ENCODE peak calls at places on chromosomes 5 and 9, in six cellular contexts. O is fibroblast of mammary gland, C is tibial nerve, D is suprapubic skin, B is heart left ventricle, J is OCI-LY7. N is an unnamed sample.

GRCh38 chr5:98489021-98489420 is 284.4 kb upstream of the RGMB start:
- DNase-seq in B (no peak), O (peak), J (no peak), C (no peak), D (no peak), N (no peak)

GRCh38 chr9:37329576-37329975 is 92.9 kb upstream of the GRHPR start:
- DNase-seq in B (no peak), O (peak), D (no peak), C (no peak), J (peak), N (no peak)

GRCh38 chr5:17429353-17429752 is 68.7 kb upstream of the TAF11L2 start:
- DNase-seq in O (no peak), B (no peak), C (no peak), J (no peak), D (no peak), N (no peak)

GRCh38 chr5:151434570-151435237 is 12.7 kb upstream of the SLC36A1 start:
- DNase-seq in J (no peak), D (no peak), B (no peak), O (no peak), C (no peak), N (no peak)

GRCh38 chr9:116471093-116471906 is 215.8 kb upstream of the TRIM32 start:
- DNase-seq in B (peak), J (no peak), D (no peak), O (no peak), C (peak), N (peak)

GRCh38 chr5:113295111-113295539 is 139.7 kb downstream of the TSSK1B start:
- DNase-seq in D (no peak), J (no peak), B (no peak), O (no peak), C (no peak), N (no peak)

GRCh38 chr5:855771-856530 is 5.2 kb upstream of the ZDHHC11 start:
- DNase-seq in B (no peak), O (no peak), C (no peak), D (no peak), J (no peak), N (no peak)

GRCh38 chr5:151924564-151925395 is at the start of gene GLRA1:
- DNase-seq in D (no peak), C (peak), O (peak), B (peak), J (peak), N (peak)

GRCh38 chr5:181218795-181219124 is 4.3 kb upstream of the TRIM41 start:
- DNase-seq in J (no peak), B (no peak), D (no peak), C (no peak), O (no peak), N (no peak)

GRCh38 chr5:73143716-73144115 is 23.3 kb downstream of the TMEM171 start:
- DNase-seq in B (no peak), C (no peak), D (no peak), O (no peak), J (no peak), N (no peak)

GRCh38 chr9:137457406-137458193 is 1.5 kb downstream of the NSMF start:
- DNase-seq in C (no peak), B (no peak), O (no peak), J (no peak), D (no peak), N (peak)

GRCh38 chr5:74127377-74128338 is 501.7 kb downstream of the ARHGEF28 start:
- DNase-seq in O (no peak), C (no peak), D (no peak), J (no peak), B (peak), N (no peak)

GRCh38 chr9:115850548-115851304 is 302.9 kb upstream of the PAPPA start:
- DNase-seq in J (no peak), C (no peak), B (no peak), O (peak), D (no peak), N (no peak)

GRCh38 chr5:173245319-173246134 is 10.5 kb upstream of the NKX2-5 start:
- DNase-seq in D (peak), J (no peak), O (no peak), C (no peak), B (peak), N (no peak)

GRCh38 chr5:170875811-170876210 is 14.0 kb downstream of the RANBP17 start:
- DNase-seq in O (no peak), J (no peak), C (no peak), B (no peak), D (no peak), N (no peak)

GRCh38 chr5:163401271-163401670 is 36.1 kb upstream of the CCNG1 start:
- DNase-seq in D (no peak), J (no peak), O (no peak), B (no peak), C (no peak), N (no peak)

GRCh38 chr9:105187781-105188180 is 56.7 kb upstream of the SLC44A1 start:
- DNase-seq in C (no peak), J (no peak), B (no peak), O (peak), D (no peak), N (no peak)

GRCh38 chr9:65404232-65405006 is 119.4 kb upstream of the FOXD4L5 start:
- DNase-seq in O (no peak), J (no peak), C (no peak), B (no peak), D (no peak), N (no peak)

GRCh38 chr5:34914671-34915138 is 599 bp downstream of the RAD1 start:
- DNase-seq in D (peak), B (no peak), C (no peak), J (peak), O (peak), N (no peak)

GRCh38 chr5:113000466-113000865 is 23.9 kb downstream of the DCP2 start:
- DNase-seq in J (no peak), B (no peak), C (no peak), O (peak), D (no peak), N (no peak)

GRCh38 chr5:141680751-141681201 is 1.3 kb downstream of the ARAP3 start:
- DNase-seq in C (no peak), J (no peak), D (no peak), O (no peak), B (peak), N (no peak)

GRCh38 chr9:137444106-137444790 is 3.1 kb upstream of the ENTPD8 start:
- DNase-seq in D (no peak), B (no peak), O (no peak), C (no peak), J (no peak), N (no peak)

GRCh38 chr5:34919077-34919476 is 3.6 kb downstream of the BRIX1 start:
- DNase-seq in O (no peak), J (no peak), C (no peak), D (no peak), B (no peak), N (no peak)

GRCh38 chr5:142181547-142182191 is 73.1 kb downstream of the NDFIP1 start:
- DNase-seq in J (peak), O (no peak), B (no peak), D (no peak), C (no peak), N (no peak)

GRCh38 chr5:170353011-170353890 is 35.9 kb downstream of the KCNMB1 start:
- DNase-seq in D (no peak), B (peak), C (no peak), O (no peak), J (no peak), N (no peak)

GRCh38 chr9:134492281-134492691 is 149.3 kb upstream of the COL5A1 start:
- DNase-seq in D (peak), J (no peak), O (peak), B (peak), C (peak), N (no peak)

GRCh38 chr9:91345978-91346377 is 15.7 kb downstream of the AUH start:
- DNase-seq in B (no peak), C (no peak), J (no peak), D (no peak), O (no peak), N (no peak)

GRCh38 chr5:3542158-3542557 is 53.5 kb upstream of the IRX1 start:
- DNase-seq in B (no peak), C (no peak), D (no peak), O (no peak), J (no peak), N (no peak)

GRCh38 chr9:122325124-122325523 is 45.7 kb upstream of the PTGS1 start:
- DNase-seq in O (no peak), B (no peak), J (no peak), C (no peak), D (no peak), N (no peak)

GRCh38 chr5:41843456-41844112 is 26.6 kb downstream of the OXCT1 start:
- DNase-seq in O (peak), C (no peak), B (no peak), J (peak), D (no peak), N (no peak)

GRCh38 chr5:72355706-72356299 is 35.6 kb downstream of the PTCD2 start:
- DNase-seq in B (no peak), C (no peak), D (no peak), O (peak), J (no peak), N (no peak)

GRCh38 chr5:90747693-90748092 is 189.1 kb downstream of the ADGRV1 start:
- DNase-seq in B (no peak), O (no peak), J (no peak), C (no peak), D (no peak), N (no peak)

GRCh38 chr5:154989641-154990040 is 23.9 kb upstream of the KIF4B start:
- DNase-seq in J (no peak), D (no peak), B (no peak), O (no peak), C (no peak), N (no peak)

GRCh38 chr9:130192600-130192999 is 20.4 kb downstream of the NCS1 start:
- DNase-seq in C (no peak), D (no peak), O (no peak), B (no peak), J (no peak), N (no peak)

GRCh38 chr9:77543131-77543822 is 104.8 kb downstream of the GNA14 start:
- DNase-seq in J (no peak), C (no peak), O (no peak), D (no peak), B (no peak), N (no peak)

GRCh38 chr9:112166176-112167140 is 8.6 kb downstream of the SUSD1 start:
- DNase-seq in O (peak), J (no peak), D (no peak), B (no peak), C (peak), N (no peak)

GRCh38 chr9:136567651-136568287 is 21.9 kb upstream of the NOTCH1 start:
- DNase-seq in J (no peak), B (peak), O (peak), C (peak), D (no peak), N (no peak)

GRCh38 chr5:154405078-154405792 is 40.6 kb upstream of the SAP30L start:
- DNase-seq in O (peak), B (peak), J (peak), D (peak), C (peak), N (peak)

GRCh38 chr5:132182366-132183040 is 45.1 kb downstream of the P4HA2 start:
- DNase-seq in D (no peak), C (no peak), O (no peak), J (no peak), B (no peak), N (no peak)

GRCh38 chr5:132177691-132178149 is 49.9 kb downstream of the P4HA2 start:
- DNase-seq in O (no peak), C (no peak), D (no peak), J (no peak), B (no peak), N (no peak)

GRCh38 chr5:132181011-132181629 is 46.5 kb downstream of the P4HA2 start:
- DNase-seq in J (no peak), D (no peak), O (no peak), B (no peak), C (no peak), N (no peak)

GRCh38 chr5:132179410-132179809 is 48.2 kb downstream of the P4HA2 start:
- DNase-seq in O (no peak), C (no peak), B (no peak), J (no peak), D (no peak), N (no peak)

DNA sequence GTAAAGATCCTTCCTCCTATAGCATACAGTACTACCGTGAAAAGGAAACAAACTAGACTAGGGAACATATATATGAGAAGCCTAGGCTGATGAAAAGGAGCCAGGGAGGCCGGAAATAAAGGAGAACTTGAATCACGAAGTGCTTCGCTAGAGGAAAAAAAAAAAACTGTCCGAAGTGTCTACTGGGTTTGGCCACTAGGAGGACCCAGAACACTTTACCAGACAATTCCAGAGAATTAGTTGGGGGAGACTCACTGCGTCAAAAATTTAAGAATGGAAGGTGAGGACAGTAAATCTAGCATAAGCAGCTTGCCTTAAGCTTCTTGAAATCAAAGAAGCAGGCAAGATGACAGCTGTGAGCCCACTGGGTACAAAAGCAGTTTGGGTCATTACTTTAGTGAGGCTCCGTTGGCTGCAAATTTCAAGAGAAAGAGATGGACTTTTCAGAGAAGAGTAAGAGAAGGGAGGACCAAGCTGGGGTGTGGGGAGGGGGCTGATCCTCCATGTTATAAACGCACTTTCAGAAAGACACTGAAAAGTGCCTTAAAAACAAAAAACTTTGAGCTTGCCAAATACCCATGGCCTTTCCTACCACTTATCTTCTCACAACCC is 47.4 kb downstream of the P4HA2 start:
- DNase-seq in B (no peak), D (no peak), C (no peak), J (peak), O (peak), N (no peak)
- TF ChIP-seq CTCF in B (peak), D (peak), C (peak), J (peak), O (peak), N (peak)

GRCh38 chr9:35510745-35511428 is 21.0 kb downstream of the RUSC2 start:
- DNase-seq in O (peak), J (no peak), D (no peak), B (peak), C (peak), N (no peak)
- TF ChIP-seq CTCF in O (peak), J (no peak), D (no peak), B (no peak), C (peak), N (no peak)

DNA sequence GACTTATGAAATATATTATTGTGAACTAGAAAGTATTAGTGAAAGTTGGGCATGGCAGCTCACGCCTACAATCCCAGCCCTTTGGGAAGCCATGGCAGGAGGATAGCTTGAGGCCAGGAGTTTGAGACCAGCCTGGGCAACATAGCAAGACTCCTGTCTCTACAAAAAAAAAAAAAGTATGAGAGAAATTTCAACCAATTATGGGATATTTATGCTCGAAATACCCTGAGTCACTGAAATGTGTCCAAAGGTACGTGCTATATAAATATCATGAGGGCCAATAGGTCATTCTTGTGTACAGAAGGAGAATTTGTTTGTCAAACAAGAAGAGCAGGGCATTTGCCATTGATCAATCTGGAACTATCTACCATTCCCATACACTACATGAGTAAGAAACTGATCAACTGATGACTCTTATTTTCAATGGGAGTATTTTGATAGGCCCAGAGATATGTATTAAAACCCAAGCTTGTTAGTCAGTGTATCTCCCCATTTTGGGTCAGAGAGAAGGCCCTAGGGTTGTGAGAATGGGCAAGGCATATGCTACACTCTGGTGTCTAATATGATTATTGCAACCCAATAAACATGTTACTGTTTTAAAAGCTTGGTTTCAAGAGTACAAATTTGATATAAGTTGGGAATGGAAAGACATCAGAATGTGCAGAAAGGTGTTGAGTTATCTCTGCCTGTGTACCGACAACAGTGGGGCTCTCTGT is 21.7 kb upstream of the HOMER1 start:
- DNase-seq in J (no peak), B (no peak), C (no peak), O (peak), D (no peak), N (no peak)
- TF ChIP-seq CTCF in J (peak), B (peak), C (no peak), O (peak), D (no peak), N (no peak)

DNA sequence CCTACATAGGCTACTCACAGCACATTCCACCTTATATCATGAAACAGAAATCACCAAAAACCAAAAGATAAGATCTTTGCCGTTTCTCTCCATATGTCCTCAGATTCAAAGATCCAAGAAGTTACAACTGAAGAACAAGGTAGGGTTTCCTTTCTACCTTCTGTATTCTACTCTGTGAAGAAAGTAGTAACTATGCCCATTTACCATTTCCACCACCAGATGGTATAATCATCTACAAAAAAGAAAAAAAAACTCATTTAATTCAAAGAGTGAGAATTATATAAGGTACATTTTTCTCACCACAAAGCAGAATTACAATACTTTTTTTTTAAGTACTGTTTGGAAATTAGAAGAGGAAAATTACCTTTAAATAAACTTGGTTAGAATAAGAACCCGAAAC is 172.6 kb upstream of the PTGER4 start:
- DNase-seq in D (no peak), O (peak), C (no peak), B (no peak), J (no peak), N (no peak)
- TF ChIP-seq CTCF in D (no peak), O (no peak), C (no peak), B (no peak), J (peak), N (no peak)

GRCh38 chr9:92969516-92970466 is 22.5 kb downstream of the FGD3 start:
- DNase-seq in C (no peak), O (no peak), J (no peak), D (peak), B (no peak), N (no peak)
- TF ChIP-seq CTCF in C (no peak), O (no peak), J (no peak), D (no peak), B (no peak), N (no peak)

DNA sequence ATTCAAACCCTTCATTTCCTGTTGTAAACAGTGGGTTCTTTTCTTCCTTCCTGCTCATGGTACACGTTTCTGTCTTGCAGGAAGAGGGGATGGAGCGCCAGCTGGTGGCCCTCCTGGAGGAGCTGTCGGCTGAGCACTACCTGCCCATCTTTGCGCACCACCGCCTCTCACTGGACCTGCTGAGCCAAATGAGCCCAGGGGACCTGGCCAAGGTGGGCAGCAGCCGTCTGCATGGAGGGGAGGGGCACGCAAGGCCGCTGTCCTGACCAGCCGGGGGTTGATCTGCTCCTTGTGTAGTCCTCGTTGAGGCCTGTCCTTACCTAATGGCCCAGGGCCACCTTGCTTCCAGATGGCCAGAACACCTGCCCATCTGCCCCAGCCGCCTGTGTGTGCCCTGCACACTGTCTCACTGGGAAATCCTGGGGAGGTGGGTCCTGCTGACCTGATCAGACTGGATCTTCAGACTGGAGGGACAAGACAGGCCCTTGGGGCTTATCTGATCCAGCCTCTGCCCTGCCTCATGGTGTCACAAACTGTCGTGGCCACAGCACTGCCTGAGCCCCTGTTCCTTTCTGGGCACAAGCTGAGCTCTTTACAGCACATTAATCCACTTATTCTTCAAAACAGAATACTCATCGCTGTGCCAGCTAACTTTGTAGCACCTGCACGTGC is 44.7 kb downstream of the LRSAM1 start:
- DNase-seq in B (no peak), D (no peak), J (no peak), O (no peak), C (no peak), N (no peak)
- TF ChIP-seq CTCF in B (no peak), D (no peak), J (no peak), O (no peak), C (no peak), N (no peak)

GRCh38 chr5:60285910-60286309 is 392.4 kb upstream of the PDE4D start:
- DNase-seq in B (no peak), C (no peak), J (no peak), D (no peak), O (no peak), N (no peak)

DNA sequence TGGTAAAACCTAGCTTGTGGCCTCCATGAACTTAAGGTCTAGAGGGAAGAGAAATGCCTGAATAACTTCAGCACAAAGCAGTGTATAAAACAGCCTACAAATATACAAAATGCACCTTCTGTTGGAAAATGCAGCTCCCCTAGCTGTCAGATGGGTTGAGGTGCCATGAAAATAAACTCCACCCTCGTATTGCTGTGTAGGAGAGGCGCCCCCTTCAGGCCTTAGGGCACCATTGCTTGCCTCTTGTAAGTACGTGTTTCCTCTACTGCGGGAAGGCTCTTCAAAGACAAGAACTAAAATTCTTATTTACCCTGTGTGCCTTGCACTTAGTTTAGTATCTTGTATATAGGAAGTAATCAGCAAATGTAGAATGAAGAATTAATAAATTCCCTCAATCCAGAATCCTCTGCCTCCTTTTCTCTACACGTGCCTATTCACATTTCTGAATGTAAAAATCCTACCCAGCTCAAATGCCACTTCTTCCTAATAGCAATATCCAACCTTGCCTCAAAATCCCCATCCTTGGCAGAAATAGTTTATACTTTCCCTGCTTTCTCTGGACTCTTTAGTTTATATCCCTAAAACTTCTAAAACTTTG is 393.7 kb upstream of the PDE4D start:
- DNase-seq in J (peak), C (no peak), O (peak), B (no peak), D (no peak), N (no peak)
- TF ChIP-seq CTCF in J (peak), C (peak), O (peak), B (peak), D (no peak), N (peak)

N was measured in mesothelial cell of epicardium.